ENCODE peak calls at places on chromosomes 3 and 15, in nine cellular contexts. S is tibial artery, T is thoracic aorta, Q is GM13977, E is AG09309, X is fibroblast of lung, L is fibroblast of mammary gland, W is AG04450, N is H9. F is an unnamed sample.

GRCh38 chr15:73781038-73781925 is 28.1 kb upstream of the INSYN1 start:
- DNase-seq in T (no peak), S (no peak), W (no peak), Q (no peak), L (peak), X (peak), E (no peak), N (peak), F (no peak)

GRCh38 chr15:23877502-23878412 is 190.7 kb upstream of the NDN start:
- DNase-seq in X (peak), E (no peak), S (no peak), L (peak), T (no peak), N (peak), W (no peak), Q (no peak), F (no peak)

GRCh38 chr15:32952901-32953889 is 235.4 kb downstream of the GREM1 start:
- DNase-seq in Q (no peak), E (no peak), S (no peak), N (peak), L (peak), T (no peak), W (no peak), X (peak), F (no peak)

GRCh38 chr3:194139085-194139976 is 3.4 kb downstream of the HES1 start:
- DNase-seq in L (peak), X (peak), S (peak), N (peak), E (peak), Q (no peak), T (no peak), W (no peak), F (no peak)

GRCh38 chr3:53077476-53078220 is 31.8 kb upstream of the SFMBT1 start:
- DNase-seq in T (no peak), N (peak), E (no peak), W (no peak), S (no peak), X (no peak), Q (no peak), L (no peak), F (no peak)

GRCh38 chr3:161939919-161940693 is 443.5 kb downstream of the OTOL1 start:
- DNase-seq in S (no peak), L (peak), W (no peak), T (no peak), N (no peak), E (no peak), Q (no peak), X (no peak), F (no peak)

GRCh38 chr3:195247086-195247862 is 23.7 kb downstream of the XXYLT1 start:
- DNase-seq in W (no peak), S (no peak), E (no peak), Q (no peak), N (no peak), L (no peak), X (no peak), T (no peak), F (no peak)

GRCh38 chr3:13124631-13125030 is 51.4 kb upstream of the IQSEC1 start:
- DNase-seq in N (no peak), L (no peak), Q (no peak), X (no peak), T (no peak), E (no peak), S (no peak), W (no peak), F (no peak)

GRCh38 chr3:157279237-157279636 is 119.3 kb upstream of the CCNL1 start:
- DNase-seq in N (no peak), Q (no peak), X (no peak), L (no peak), E (no peak), T (no peak), W (no peak), S (no peak), F (no peak)

GRCh38 chr3:187186801-187187421 is 10.4 kb upstream of the RTP1 start:
- DNase-seq in S (peak), W (peak), N (peak), X (peak), T (peak), E (peak), Q (no peak), L (peak), F (no peak)

GRCh38 chr3:148861277-148861869 is 3.7 kb upstream of the CPA3 start:
- DNase-seq in E (peak), S (no peak), X (peak), W (peak), N (no peak), Q (peak), T (no peak), L (peak), F (peak)

GRCh38 chr3:118949113-118949760 is 85.4 kb downstream of the IGSF11 start:
- DNase-seq in N (no peak), E (no peak), T (no peak), W (no peak), Q (no peak), S (no peak), X (no peak), L (no peak), F (no peak)

GRCh38 chr3:81778678-81779182 is 17.3 kb upstream of the GBE1 start:
- DNase-seq in L (peak), Q (no peak), N (no peak), W (peak), X (peak), E (no peak), S (no peak), T (no peak), F (peak)

GRCh38 chr3:188390347-188390718 is 236.4 kb downstream of the LPP start:
- DNase-seq in E (no peak), N (no peak), Q (no peak), W (no peak), L (no peak), S (no peak), X (no peak), T (no peak), F (no peak)
- TF ChIP-seq CTCF in E (no peak), N (no peak), Q (no peak), W (no peak), L (no peak), S (no peak), X (no peak), T (no peak), F (no peak)

GRCh38 chr3:115164374-115165221 is 17.5 kb upstream of the ZBTB20 start:
- DNase-seq in Q (no peak), X (peak), T (no peak), S (no peak), N (no peak), L (no peak), W (no peak), E (no peak), F (no peak)

GRCh38 chr3:115165266-115165665 is 18.2 kb upstream of the ZBTB20 start:
- DNase-seq in S (no peak), E (no peak), Q (no peak), L (no peak), W (no peak), N (no peak), X (no peak), T (no peak), F (no peak)

GRCh38 chr3:115165701-115166100 is 18.6 kb upstream of the ZBTB20 start:
- DNase-seq in X (peak), W (no peak), L (no peak), Q (no peak), T (no peak), N (no peak), E (no peak), S (no peak), F (no peak)

DNA sequence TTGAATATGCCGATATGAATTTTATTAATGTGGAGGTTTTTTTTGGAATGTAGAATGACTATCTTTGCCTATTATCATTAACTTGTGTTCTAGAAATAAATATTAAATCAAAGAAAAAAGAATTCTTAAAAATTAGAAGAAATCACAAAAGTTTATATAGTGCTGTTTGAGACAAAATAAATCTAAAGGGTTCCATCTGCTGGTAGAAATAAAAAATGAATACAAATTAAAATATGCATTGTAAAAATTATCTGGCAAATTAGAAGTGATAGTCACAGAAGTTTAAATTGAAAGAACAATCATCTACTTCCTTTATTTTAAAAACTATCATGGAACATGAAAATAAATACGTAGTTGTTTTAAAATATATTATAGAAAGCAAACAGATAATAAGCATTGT is 22.7 kb upstream of the ZBTB20 start:
- DNase-seq in Q (no peak), T (no peak), S (no peak), W (no peak), X (no peak), L (no peak), E (no peak), N (no peak), F (no peak)
- TF ChIP-seq CTCF in Q (no peak), T (peak), S (peak), W (peak), X (no peak), L (peak), E (no peak), N (no peak), F (no peak)

GRCh38 chr3:50580683-50581458 is 11.5 kb downstream of the HEMK1 start:
- DNase-seq in W (no peak), Q (no peak), N (no peak), S (no peak), X (no peak), T (no peak), L (no peak), E (no peak), F (no peak)
- TF ChIP-seq CTCF in W (peak), Q (no peak), N (no peak), S (no peak), X (peak), T (no peak), L (peak), E (no peak), F (no peak)

DNA sequence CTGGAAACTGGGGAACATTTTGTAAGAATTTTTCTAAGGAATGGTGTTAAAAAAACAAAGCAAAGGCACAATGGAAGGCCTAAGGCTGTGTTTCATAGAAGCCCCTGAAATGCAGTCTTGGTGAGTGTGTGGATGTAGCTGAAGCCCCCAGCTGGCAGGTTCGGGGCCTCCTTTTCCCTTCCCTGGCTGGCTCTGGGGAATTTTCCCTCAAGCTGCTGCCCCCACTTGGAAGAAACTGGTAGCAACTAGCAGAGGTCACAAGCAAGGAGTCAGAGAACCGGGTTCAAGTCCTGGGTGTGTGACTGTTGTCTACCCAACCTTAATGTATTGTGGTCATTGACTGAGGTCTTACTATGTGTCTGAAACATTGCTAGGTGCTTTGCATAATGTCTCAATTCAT is 85.3 kb upstream of the MYZAP start:
- DNase-seq in W (no peak), L (no peak), Q (no peak), E (no peak), X (no peak), N (peak), T (no peak), S (no peak), F (no peak)
- TF ChIP-seq CTCF in W (no peak), L (peak), Q (no peak), E (no peak), X (no peak), N (peak), T (no peak), S (no peak), F (no peak)

GRCh38 chr15:37682304-37682703 is 252.1 kb upstream of the TMCO5A start:
- DNase-seq in E (no peak), W (no peak), X (peak), Q (no peak), N (peak), T (no peak), S (no peak), L (peak), F (no peak)
- TF ChIP-seq CTCF in E (peak), W (peak), X (no peak), Q (no peak), N (peak), T (no peak), S (no peak), L (peak), F (no peak)

F was measured in GM10248.